ENCODE peak calls at places on chromosome 4, in nine cellular contexts. E is GM20000, Y is left lung, Q is brain microvascular endothelial cell, G is LHCN-M2, U is HTR-8/SVneo, N is aorta, X is immature natural killer cell, B is Right ventricle myocardium superior. C is an unnamed sample.

GRCh38 chr4:44447563-44448504 is 775 bp downstream of the KCTD8 start:
- DNase-seq in N (peak), E (peak), G (no peak), B (peak), Q (no peak), Y (peak), U (no peak), X (no peak), C (no peak)

GRCh38 chr4:84792366-84793301 is 173.9 kb downstream of the WDFY3 start:
- DNase-seq in E (no peak), G (peak), U (no peak), N (no peak), B (no peak), X (no peak), Y (no peak), Q (no peak), C (no peak)

GRCh38 chr4:66017671-66018070 is 347.4 kb upstream of the EPHA5 start:
- DNase-seq in U (no peak), X (no peak), Y (no peak), E (no peak), N (no peak), B (no peak), G (no peak), Q (no peak), C (no peak)

GRCh38 chr4:103099691-103100392 is at the start of gene BDH2:
- DNase-seq in X (peak), B (no peak), Q (peak), Y (no peak), E (peak), U (peak), G (peak), N (no peak), C (peak)

GRCh38 chr4:2824329-2825183 is 19.1 kb upstream of the ADD1 start:
- DNase-seq in Y (peak), G (no peak), U (no peak), X (no peak), B (peak), N (peak), E (no peak), Q (no peak), C (no peak)

GRCh38 chr4:9949573-9949972 is 71.7 kb downstream of the SLC2A9 start:
- DNase-seq in Q (no peak), E (no peak), U (no peak), G (no peak), Y (no peak), B (no peak), N (no peak), X (no peak), C (no peak)

GRCh38 chr4:39563448-39563847 is 36.2 kb upstream of the UGDH start:
- DNase-seq in Q (no peak), G (no peak), U (no peak), N (no peak), E (no peak), Y (no peak), B (no peak), X (no peak), C (no peak)

GRCh38 chr4:4762909-4763814 is 96.3 kb upstream of the MSX1 start:
- DNase-seq in G (no peak), U (no peak), E (peak), B (no peak), Q (peak), Y (no peak), X (no peak), N (no peak), C (no peak)

GRCh38 chr4:86898562-86898961 is 6.3 kb upstream of the C4orf36 start:
- DNase-seq in Q (peak), N (no peak), U (no peak), Y (no peak), B (no peak), E (no peak), X (no peak), G (no peak), C (no peak)

C was measured in kidney glomerular epithelial cell.